ENCODE peak calls at places on chromosomes 16 and 17, in six cellular contexts. E is EL, Y is NCI-H1436 treated with DMSO at 0.1 percent for 48 hours, P is retina, I is GM12865, F is posterior cingulate gyrus. T is an unnamed sample.

GRCh38 chr17:8629371-8630226 is 926 bp downstream of the MYH10 start:
- DNase-seq in E (peak; percentile 45), Y (no peak), P (peak; percentile 81), I (no peak), F (no peak), T (no peak)

GRCh38 chr17:55527520-55528118 is 16.4 kb upstream of the SMIM36 start:
- DNase-seq in E (peak; percentile 18), Y (no peak), P (peak; percentile 44), I (peak; percentile 61), F (no peak), T (no peak)

GRCh38 chr17:58487589-58488427 is at the start of gene HSF5:
- DNase-seq in E (no peak), Y (no peak), P (peak; percentile 38), I (peak; percentile 56), F (no peak), T (peak; percentile 52)

GRCh38 chr17:43367588-43368242 is 31.1 kb upstream of the ARL4D start:
- DNase-seq in E (peak; percentile 96), Y (peak; percentile 82), P (peak; percentile 96), I (peak; percentile 96), F (no peak), T (no peak)

GRCh38 chr17:35046740-35047283 is 16.7 kb downstream of the RFFL start:
- DNase-seq in E (no peak), Y (no peak), P (peak; percentile 36), I (peak; percentile 82), F (no peak), T (peak; percentile 28)

GRCh38 chr17:44829558-44830358 is at the start of gene GJC1:
- DNase-seq in E (peak; percentile 70), Y (no peak), P (no peak), I (peak; percentile 32), F (no peak), T (no peak)

GRCh38 chr17:41689497-41690299 is 1.0 kb downstream of the EIF1 start:
- DNase-seq in E (peak; percentile 68), Y (no peak), P (peak; percentile 71), I (peak; percentile 81), F (no peak), T (no peak)

GRCh38 chr16:85203462-85203813 is 91.2 kb upstream of the CIBAR2 start:
- DNase-seq in E (no peak), Y (no peak), P (no peak), I (no peak), F (no peak), T (no peak)

GRCh38 chr17:38871247-38871991 is 1.6 kb downstream of the LASP1 start:
- DNase-seq in E (peak; percentile 91), Y (no peak), P (peak; percentile 39), I (peak; percentile 67), F (no peak), T (peak; percentile 58)

GRCh38 chr16:67207857-67208524 is 9.1 kb downstream of the ELMO3 start:
- DNase-seq in E (peak; percentile 71), Y (no peak), P (no peak), I (no peak), F (no peak), T (no peak)

GRCh38 chr16:85969591-85969990 is 70.6 kb downstream of the IRF8 start:
- DNase-seq in E (peak; percentile 27), Y (no peak), P (no peak), I (peak; percentile 66), F (no peak), T (no peak)

GRCh38 chr17:48026503-48027321 is 10.9 kb downstream of the COPZ2 start:
- DNase-seq in E (peak; percentile 91), Y (peak; percentile 62), P (peak; percentile 88), I (peak; percentile 92), F (peak; percentile 77), T (peak; percentile 61)

T was measured in stimulated activated CD8-positive, alpha-beta memory T cell treated with anti-CD3 and anti-CD28 coated beads, Interleukin-12 subunit alpha, Interleukin-12 subunit beta, amount 100 ng/mL, for 1 hour.